ENCODE peak calls at places on chromosome 1, in eight cellular contexts. Q is Peyer's patch; G is activated CD4-positive, alpha-beta T cell treated with anti-CD3 and anti-CD28 coated beads, Interleukin-2, amount 10 ng/mL, durations not matched to agents 7 days and 5 days; E is AG04449; O is substantia nigra; Z is activated naive CD4-positive, alpha-beta T cell treated with Interleukin-2 at 50 U/mL for 16 hours; J is lower leg skin; A is GDM1. V is an unnamed sample.

GRCh38 chr1:23216771-23217420 is 406 bp downstream of the HTR1D start:
- DNase-seq in Q (no peak), G (no peak), E (no peak), O (no peak), Z (peak), J (no peak), A (no peak), V (no peak)

GRCh38 chr1:192489046-192489445 is 86.5 kb upstream of the RGS1 start:
- DNase-seq in Q (no peak), G (no peak), E (no peak), O (no peak), Z (no peak), J (no peak), A (no peak), V (no peak)

GRCh38 chr1:230922620-230923019 is 54.3 kb upstream of the C1orf198 start:
- DNase-seq in Q (no peak), G (peak), E (no peak), O (no peak), Z (no peak), J (no peak), A (no peak), V (no peak)

GRCh38 chr1:40625476-40626382 is 39.8 kb downstream of the RIMS3 start:
- DNase-seq in Q (no peak), G (peak), E (no peak), O (no peak), Z (no peak), J (peak), A (no peak), V (no peak)

GRCh38 chr1:77541162-77541545 is 141.3 kb downstream of the ZZZ3 start:
- DNase-seq in Q (no peak), G (no peak), E (no peak), O (no peak), Z (no peak), J (no peak), A (no peak), V (no peak)

GRCh38 chr1:56644941-56645662 is at the start of gene PRKAA2:
- DNase-seq in Q (no peak), G (no peak), E (no peak), O (no peak), Z (no peak), J (peak), A (no peak), V (peak)

GRCh38 chr1:199073166-199073565 is 434.3 kb downstream of the PTPRC start:
- DNase-seq in Q (no peak), G (no peak), E (no peak), O (no peak), Z (no peak), J (no peak), A (no peak), V (no peak)

GRCh38 chr1:172255223-172255560 is 165.3 kb upstream of the C1orf105 start:
- DNase-seq in Q (no peak), G (no peak), E (no peak), O (no peak), Z (no peak), J (no peak), A (no peak), V (no peak)

GRCh38 chr1:172254521-172255222 is 165.8 kb upstream of the C1orf105 start:
- DNase-seq in Q (no peak), G (no peak), E (peak), O (no peak), Z (no peak), J (no peak), A (no peak), V (no peak)

GRCh38 chr1:58767143-58767542 is 16.7 kb downstream of the JUN start:
- DNase-seq in Q (no peak), G (no peak), E (no peak), O (no peak), Z (no peak), J (no peak), A (no peak), V (no peak)

GRCh38 chr1:224168859-224169380 is 14.1 kb upstream of the DEGS1 start:
- DNase-seq in Q (no peak), G (peak), E (no peak), O (no peak), Z (no peak), J (no peak), A (peak), V (no peak)

GRCh38 chr1:55375617-55376258 is 160.6 kb upstream of the USP24 start:
- DNase-seq in Q (no peak), G (peak), E (no peak), O (no peak), Z (no peak), J (no peak), A (no peak), V (no peak)

GRCh38 chr1:186530104-186530503 is 69.2 kb upstream of the PDC start:
- DNase-seq in Q (no peak), G (no peak), E (peak), O (no peak), Z (no peak), J (no peak), A (no peak), V (no peak)

GRCh38 chr1:87720561-87720960 is 391.9 kb downstream of the LMO4 start:
- DNase-seq in Q (no peak), G (no peak), E (no peak), O (no peak), Z (no peak), J (no peak), A (no peak), V (no peak)

GRCh38 chr1:1554550-1554925 is 14.1 kb upstream of the TMEM240 start:
- DNase-seq in Q (no peak), G (no peak), E (no peak), O (no peak), Z (no peak), J (no peak), A (no peak), V (no peak)

GRCh38 chr1:200029035-200029623 is 1.6 kb downstream of the NR5A2 start:
- DNase-seq in Q (no peak), G (no peak), E (no peak), O (no peak), Z (no peak), J (no peak), A (peak), V (no peak)

GRCh38 chr1:39016604-39017171 is 9.5 kb upstream of the NDUFS5 start:
- DNase-seq in Q (no peak), G (no peak), E (no peak), O (no peak), Z (no peak), J (no peak), A (no peak), V (no peak)

GRCh38 chr1:74504125-74505065 is 8.0 kb downstream of the LRRC53 start:
- DNase-seq in Q (peak), G (peak), E (no peak), O (no peak), Z (peak), J (no peak), A (no peak), V (no peak)

GRCh38 chr1:226979115-226979516 is 39.0 kb downstream of the COQ8A start:
- DNase-seq in Q (peak), G (no peak), E (no peak), O (no peak), Z (no peak), J (no peak), A (no peak), V (no peak)

GRCh38 chr1:80218112-80218511 is 1211.6 kb upstream of the ADGRL4 start:
- DNase-seq in Q (no peak), G (no peak), E (no peak), O (no peak), Z (no peak), J (no peak), A (no peak), V (no peak)

GRCh38 chr1:97281962-97282361 is 560.4 kb downstream of the PTBP2 start:
- DNase-seq in Q (no peak), G (no peak), E (no peak), O (no peak), Z (no peak), J (no peak), A (no peak), V (no peak)